ENCODE peak calls at places on chromosomes 11 and 22, in six cellular contexts. P, V, J, Y, M and C are unnamed samples.

GRCh38 chr11:65575568-65576231 is at the start of gene EHBP1L1:
- DNase-seq in V (peak), M (peak), J (peak), P (peak), Y (peak), C (peak)

GRCh38 chr11:112656772-112657428 is 304.3 kb upstream of the NCAM1 start:
- DNase-seq in P (no peak), J (no peak), M (no peak), V (peak), Y (no peak), C (no peak)

GRCh38 chr11:24375896-24376295 is 121.0 kb upstream of the LUZP2 start:
- DNase-seq in P (no peak), V (no peak), Y (no peak), M (no peak), J (no peak), C (no peak)

GRCh38 chr11:9025101-9025850 is 21.5 kb upstream of the NRIP3 start:
- DNase-seq in Y (no peak), J (no peak), P (no peak), M (no peak), V (no peak), C (no peak)

GRCh38 chr11:2213890-2214526 is 42.4 kb upstream of the TH start:
- DNase-seq in M (no peak), V (no peak), P (no peak), Y (no peak), J (no peak), C (no peak)

GRCh38 chr22:20319745-20320658 is at the start of gene DGCR6L:
- DNase-seq in M (peak), J (peak), Y (peak), V (peak), P (peak), C (peak)

GRCh38 chr22:36998620-36999351 is 20.5 kb downstream of the TST start:
- DNase-seq in J (no peak), M (no peak), P (no peak), V (no peak), Y (peak), C (no peak)

GRCh38 chr11:13000721-13001120 is 8.4 kb upstream of the RASSF10 start:
- DNase-seq in V (no peak), J (no peak), Y (no peak), M (no peak), P (no peak), C (no peak)

GRCh38 chr11:83051760-83052671 is 19.7 kb downstream of the RAB30 start:
- DNase-seq in P (no peak), V (peak), Y (peak), M (no peak), J (peak), C (no peak)

GRCh38 chr11:43579171-43579918 is 101.2 kb upstream of the HSD17B12 start:
- DNase-seq in V (no peak), J (no peak), P (no peak), M (no peak), Y (peak), C (no peak)

GRCh38 chr11:129997513-129997912 is 5.1 kb downstream of the PRDM10 start:
- DNase-seq in M (no peak), V (no peak), J (no peak), P (no peak), Y (no peak), C (no peak)

GRCh38 chr11:124861670-124862069 is 3.6 kb upstream of the ROBO3 start:
- DNase-seq in M (no peak), P (no peak), J (no peak), Y (no peak), V (no peak), C (no peak)

GRCh38 chr22:32796865-32797573 is 4.5 kb upstream of the TIMP3 start:
- DNase-seq in M (peak), J (peak), P (peak), V (peak), Y (peak), C (peak)

GRCh38 chr11:64793271-64794160 is 9.5 kb downstream of the MAP4K2 start:
- DNase-seq in M (no peak), J (no peak), Y (no peak), V (no peak), P (no peak), C (no peak)

GRCh38 chr11:14041040-14041439 is 78.5 kb downstream of the SPON1 start:
- DNase-seq in M (no peak), Y (no peak), V (no peak), P (no peak), J (no peak), C (no peak)

GRCh38 chr11:28107331-28107725 is 628 bp downstream of the KIF18A start:
- DNase-seq in Y (peak), V (no peak), J (peak), P (no peak), M (no peak), C (no peak)

DNA sequence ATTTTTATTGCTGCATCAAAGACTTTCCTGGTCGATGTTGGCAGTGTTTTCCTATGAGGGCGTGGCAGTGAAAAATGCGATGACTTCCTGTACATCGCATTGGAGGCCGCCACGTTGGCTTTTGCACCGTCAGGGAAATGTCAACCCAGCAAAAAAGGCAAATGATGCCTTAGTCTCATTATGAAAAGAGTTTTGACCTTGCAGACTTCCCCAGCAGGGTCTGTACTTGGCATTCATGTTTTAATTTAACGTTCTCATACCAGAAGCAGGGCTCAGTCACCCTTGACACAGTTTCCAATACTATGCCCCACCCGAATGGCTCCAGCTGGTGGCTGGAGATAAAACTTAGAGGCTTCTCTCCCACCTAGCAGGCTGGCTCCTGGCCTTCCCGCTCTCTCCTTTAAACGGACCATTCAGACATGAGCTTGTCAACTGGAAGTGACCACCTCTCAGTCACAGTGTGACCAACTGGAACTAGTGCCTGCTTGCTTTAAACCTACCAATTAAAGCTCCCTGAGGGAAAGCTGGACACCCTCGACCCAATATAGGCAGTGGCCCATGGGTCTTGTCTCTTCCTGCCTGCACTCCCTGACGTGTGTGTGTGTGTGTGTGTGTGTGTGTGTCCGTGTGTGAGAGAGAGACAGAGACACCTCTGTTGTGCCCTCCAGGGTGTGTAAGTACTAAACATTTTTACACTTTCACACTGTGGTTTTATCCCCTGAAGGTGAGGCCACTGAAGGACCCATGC is 8.7 kb upstream of the GDPD5 start:
- DNase-seq in Y (no peak), M (peak), J (no peak), V (no peak), P (no peak), C (no peak)
- H3K4me3 ChIP-seq in Y (no peak), M (no peak), J (no peak), V (no peak), P (no peak), C (no peak)

GRCh38 chr11:92399702-92400101 is 175.1 kb downstream of the FAT3 start:
- DNase-seq in J (no peak), P (no peak), V (no peak), M (no peak), Y (peak), C (no peak)
- TF ChIP-seq CTCF in J (no peak), P (no peak), V (no peak), M (no peak), Y (peak), C (no peak)

GRCh38 chr11:116731821-116732739 is 40.7 kb downstream of the BUD13 start:
- DNase-seq in P (peak), M (no peak), Y (no peak), J (no peak), V (no peak), C (no peak)
- H3K4me3 ChIP-seq in P (no peak), M (no peak), Y (no peak), J (no peak), V (no peak), C (no peak)

GRCh38 chr11:33942954-33943353 is 51.1 kb upstream of the LMO2 start:
- DNase-seq in J (no peak), Y (no peak), P (peak), M (no peak), V (peak), C (peak)
- TF ChIP-seq CTCF in J (no peak), Y (no peak), P (no peak), M (no peak), V (no peak), C (no peak)

GRCh38 chr22:41683616-41684015 is 5.1 kb downstream of the SNU13 start:
- DNase-seq in Y (no peak), M (no peak), V (no peak), P (no peak), J (no peak), C (no peak)

GRCh38 chr22:41681616-41682015 is 7.1 kb downstream of the SNU13 start:
- DNase-seq in P (no peak), J (no peak), M (no peak), V (no peak), Y (no peak), C (no peak)

GRCh38 chr22:41684194-41684593 is 4.5 kb downstream of the SNU13 start:
- DNase-seq in Y (no peak), J (no peak), V (no peak), P (no peak), M (no peak), C (no peak)

GRCh38 chr22:41683052-41683451 is 5.6 kb downstream of the SNU13 start:
- DNase-seq in V (no peak), Y (no peak), M (no peak), P (peak), J (no peak), C (no peak)

GRCh38 chr22:41682033-41682807 is 6.4 kb downstream of the SNU13 start:
- DNase-seq in V (peak), J (peak), Y (peak), M (peak), P (peak), C (no peak)
- H3K4me3 ChIP-seq in V (peak), J (peak), Y (peak), M (peak), P (peak), C (peak)

DNA sequence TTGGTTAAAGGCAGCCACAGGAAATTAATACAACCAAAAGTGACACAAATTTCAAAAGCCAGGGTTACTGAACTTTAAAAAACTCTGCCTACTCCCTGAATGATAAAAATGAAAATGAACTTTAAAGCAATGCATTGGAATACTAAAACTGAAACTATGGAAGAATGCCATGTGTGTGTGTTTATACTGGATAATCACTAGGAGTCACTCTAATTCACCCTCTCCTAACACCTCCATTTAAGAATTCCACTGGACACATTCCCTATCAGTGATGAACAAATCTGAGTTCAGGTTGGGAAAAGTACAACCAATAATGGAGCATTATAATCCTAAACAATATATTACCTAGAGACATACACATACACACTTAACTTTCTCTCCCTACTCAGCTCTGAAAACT is 27.5 kb upstream of the PLAAT3 start:
- DNase-seq in M (no peak), V (no peak), J (no peak), P (no peak), Y (no peak), C (no peak)
- TF ChIP-seq CTCF in M (no peak), V (no peak), J (no peak), P (no peak), Y (no peak), C (no peak)

GRCh38 chr11:128587415-128587814 is at the start of gene ETS1:
- DNase-seq in V (no peak), J (peak), P (no peak), M (peak), Y (no peak), C (no peak)

GRCh38 chr11:128584253-128584652 is 3.1 kb downstream of the ETS1 start:
- DNase-seq in P (no peak), V (no peak), J (no peak), M (no peak), Y (no peak), C (no peak)

GRCh38 chr11:128588086-128588485 is 728 bp upstream of the ETS1 start:
- DNase-seq in V (no peak), M (no peak), Y (no peak), P (no peak), J (no peak), C (no peak)

GRCh38 chr11:128585498-128586238 is 1.7 kb downstream of the ETS1 start:
- DNase-seq in M (no peak), V (no peak), J (no peak), P (no peak), Y (no peak), C (no peak)

DNA sequence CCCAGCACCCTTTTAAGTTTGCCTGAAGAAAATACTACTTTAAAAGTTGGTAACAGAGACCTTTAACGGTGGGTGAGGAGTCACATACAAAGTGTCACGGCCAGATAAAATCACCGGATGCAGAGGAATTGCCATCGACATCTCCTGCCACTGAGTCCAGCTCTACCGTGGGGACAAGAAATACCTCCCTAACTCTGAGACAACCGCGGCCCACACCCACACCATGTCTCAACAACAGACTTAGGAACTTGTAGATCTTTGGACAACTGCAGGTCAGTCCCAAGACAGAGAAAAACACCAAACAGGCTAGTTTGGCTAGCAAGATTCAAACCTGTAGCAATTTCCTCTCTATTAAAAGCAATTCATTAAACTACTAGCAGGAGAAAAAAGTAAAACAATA is 669 bp downstream of the ETS1 start:
- DNase-seq in P (no peak), V (no peak), M (no peak), J (no peak), Y (no peak), C (no peak)
- H3K4me3 ChIP-seq in P (no peak), V (peak), M (peak), J (no peak), Y (no peak), C (no peak)

GRCh38 chr11:120112174-120112796 is 25.6 kb downstream of the TRIM29 start:
- DNase-seq in M (no peak), Y (no peak), P (no peak), V (no peak), J (no peak), C (no peak)
- TF ChIP-seq CTCF in M (no peak), Y (peak), P (no peak), V (no peak), J (no peak), C (peak)